ENCODE peak calls at places on chromosome 20, in five cellular contexts. One of them, this sample, is unnamed.

GRCh38 chr20:51607170-51607569 is 64.7 kb upstream of the NFATC2 start:
- DNase-seq in aorta: no peak
- DNase-seq in tibial nerve: no peak
- DNase-seq in neural progenitor cell: no peak
- DNase-seq in pancreas: no peak
- DNase-seq in this sample: no peak

GRCh38 chr20:39986231-39986904 is 702.7 kb downstream of the MAFB start:
- DNase-seq in aorta: peak; percentile 70
- DNase-seq in tibial nerve: peak; percentile 64
- DNase-seq in neural progenitor cell: peak; percentile 78
- DNase-seq in pancreas: no peak
- DNase-seq in this sample: peak; percentile 35

GRCh38 chr20:64106981-64107735 is at the start of gene NPBWR2:
- DNase-seq in aorta: peak; percentile 60
- DNase-seq in tibial nerve: no peak
- DNase-seq in neural progenitor cell: peak; percentile 45
- DNase-seq in pancreas: peak; percentile 50
- DNase-seq in this sample: peak; percentile 72

GRCh38 chr20:37393196-37393862 is 47.4 kb downstream of the SRC start:
- DNase-seq in aorta: peak; percentile 77
- DNase-seq in tibial nerve: no peak
- DNase-seq in neural progenitor cell: peak; percentile 1
- DNase-seq in pancreas: no peak
- DNase-seq in this sample: peak; percentile 7

GRCh38 chr20:8720089-8720488 is 348.8 kb upstream of the PLCB4 start:
- DNase-seq in aorta: no peak
- DNase-seq in tibial nerve: no peak
- DNase-seq in neural progenitor cell: no peak
- DNase-seq in pancreas: no peak
- DNase-seq in this sample: no peak

GRCh38 chr20:32792316-32792715 is 27.4 kb upstream of the MAPRE1 start:
- DNase-seq in aorta: no peak
- DNase-seq in tibial nerve: no peak
- DNase-seq in neural progenitor cell: peak; percentile 77
- DNase-seq in pancreas: no peak
- DNase-seq in this sample: no peak

GRCh38 chr20:37506166-37506725 is 14.8 kb upstream of the NNAT start:
- DNase-seq in aorta: no peak
- DNase-seq in tibial nerve: no peak
- DNase-seq in neural progenitor cell: no peak
- DNase-seq in pancreas: no peak
- DNase-seq in this sample: no peak

GRCh38 chr20:3115190-3116107 is 30.9 kb upstream of the AVP start:
- DNase-seq in aorta: no peak
- DNase-seq in tibial nerve: no peak
- DNase-seq in neural progenitor cell: peak; percentile 82
- DNase-seq in pancreas: no peak
- DNase-seq in this sample: peak; percentile 70

GRCh38 chr20:52461602-52462001 is 270.0 kb upstream of the ZFP64 start:
- DNase-seq in aorta: no peak
- DNase-seq in tibial nerve: no peak
- DNase-seq in neural progenitor cell: no peak
- DNase-seq in pancreas: no peak
- DNase-seq in this sample: no peak

GRCh38 chr20:36399969-36400545 is 93.9 kb downstream of the DLGAP4 start:
- DNase-seq in aorta: no peak
- DNase-seq in tibial nerve: no peak
- DNase-seq in neural progenitor cell: no peak
- DNase-seq in pancreas: no peak
- DNase-seq in this sample: no peak

GRCh38 chr20:32018269-32019155 is 8.3 kb downstream of the CCM2L start:
- DNase-seq in aorta: peak; percentile 88
- DNase-seq in tibial nerve: peak; percentile 54
- DNase-seq in neural progenitor cell: peak; percentile 92
- DNase-seq in pancreas: peak; percentile 88
- DNase-seq in this sample: peak; percentile 85

GRCh38 chr20:22584630-22584921 is 204 bp upstream of the FOXA2 start:
- DNase-seq in aorta: no peak
- DNase-seq in tibial nerve: no peak
- DNase-seq in neural progenitor cell: peak; percentile 39
- DNase-seq in pancreas: peak; percentile 95
- DNase-seq in this sample: no peak

GRCh38 chr20:6590891-6591679 is 176.4 kb upstream of the BMP2 start:
- DNase-seq in aorta: no peak
- DNase-seq in tibial nerve: no peak
- DNase-seq in neural progenitor cell: no peak
- DNase-seq in pancreas: no peak
- DNase-seq in this sample: no peak

GRCh38 chr20:12372557-12372956 is 454.9 kb downstream of the BTBD3 start:
- DNase-seq in aorta: no peak
- DNase-seq in tibial nerve: no peak
- DNase-seq in neural progenitor cell: no peak
- DNase-seq in pancreas: no peak
- DNase-seq in this sample: no peak

GRCh38 chr20:23125625-23126191 is 39.6 kb upstream of the CD93 start:
- DNase-seq in aorta: peak; percentile 53
- DNase-seq in tibial nerve: no peak
- DNase-seq in neural progenitor cell: no peak
- DNase-seq in pancreas: no peak
- DNase-seq in this sample: no peak

GRCh38 chr20:39897781-39898466 is 791.1 kb downstream of the MAFB start:
- DNase-seq in aorta: no peak
- DNase-seq in tibial nerve: no peak
- DNase-seq in neural progenitor cell: no peak
- DNase-seq in pancreas: no peak
- DNase-seq in this sample: no peak

GRCh38 chr20:58630063-58630462 is 21.0 kb upstream of the STX16 start:
- DNase-seq in aorta: peak; percentile 6
- DNase-seq in tibial nerve: no peak
- DNase-seq in neural progenitor cell: no peak
- DNase-seq in pancreas: no peak
- DNase-seq in this sample: no peak

GRCh38 chr20:56630506-56631317 is 1.6 kb downstream of the TFAP2C start:
- DNase-seq in aorta: no peak
- DNase-seq in tibial nerve: no peak
- DNase-seq in neural progenitor cell: peak; percentile 76
- DNase-seq in pancreas: peak; percentile 69
- DNase-seq in this sample: no peak

GRCh38 chr20:19851863-19852262 is 93.8 kb downstream of the RIN2 start:
- DNase-seq in aorta: no peak
- DNase-seq in tibial nerve: no peak
- DNase-seq in neural progenitor cell: no peak
- DNase-seq in pancreas: no peak
- DNase-seq in this sample: no peak

DNA sequence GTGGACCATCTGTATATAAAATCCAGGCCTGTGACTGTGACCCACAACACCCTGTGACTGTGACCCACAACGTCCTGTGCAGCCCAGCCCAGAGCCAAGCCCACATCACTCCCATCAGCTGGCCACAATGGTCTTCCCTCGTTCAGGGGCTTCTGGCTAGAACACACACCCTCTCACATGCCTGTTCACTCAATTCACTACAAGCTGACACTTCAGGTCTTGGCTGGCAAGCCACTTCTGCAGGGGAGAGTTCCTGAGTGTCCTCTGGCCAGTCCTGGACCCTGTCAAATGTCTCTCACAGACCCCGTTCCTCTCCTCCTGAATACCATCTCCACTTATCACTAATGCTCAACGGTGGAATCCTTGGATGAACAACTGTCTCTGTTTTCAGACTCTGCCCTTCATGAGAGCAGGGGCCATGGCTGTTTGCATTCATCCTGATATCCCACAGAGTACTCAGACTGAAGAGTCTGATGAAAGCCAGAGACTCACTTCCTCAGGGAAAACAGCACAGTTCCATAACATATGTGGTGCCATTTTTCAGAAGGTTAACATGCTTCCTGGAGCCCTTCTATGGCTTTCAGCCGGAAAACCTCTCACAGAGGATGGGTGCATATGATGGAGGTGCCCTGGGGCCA is 56.0 kb downstream of the MYH7B start:
- DNase-seq in aorta: peak; percentile 32
- DNase-seq in tibial nerve: no peak
- DNase-seq in neural progenitor cell: no peak
- DNase-seq in pancreas: no peak
- DNase-seq in this sample: no peak
- H3K4me1 ChIP-seq in aorta: no peaks in the 10 kb centered on the region
- H3K4me1 ChIP-seq in tibial nerve: no peaks in the 10 kb centered on the region
- H3K4me1 ChIP-seq in neural progenitor cell: no peaks in the 10 kb centered on the region
- H3K4me1 ChIP-seq in pancreas: no peaks in the 10 kb centered on the region
- H3K4me1 ChIP-seq in this sample: peaks cover 10% of the 10 kb centered on the region

GRCh38 chr20:21259346-21259745 is 43.8 kb upstream of the XRN2 start:
- DNase-seq in aorta: no peak
- DNase-seq in tibial nerve: no peak
- DNase-seq in neural progenitor cell: no peak
- DNase-seq in pancreas: no peak
- DNase-seq in this sample: no peak

GRCh38 chr20:21262812-21263211 is 40.3 kb upstream of the XRN2 start:
- DNase-seq in aorta: no peak
- DNase-seq in tibial nerve: no peak
- DNase-seq in neural progenitor cell: no peak
- DNase-seq in pancreas: no peak
- DNase-seq in this sample: no peak

GRCh38 chr20:21258411-21258810 is 44.7 kb upstream of the XRN2 start:
- DNase-seq in aorta: no peak
- DNase-seq in tibial nerve: no peak
- DNase-seq in neural progenitor cell: no peak
- DNase-seq in pancreas: no peak
- DNase-seq in this sample: no peak

GRCh38 chr20:21251278-21251677 is 51.9 kb upstream of the XRN2 start:
- DNase-seq in aorta: no peak
- DNase-seq in tibial nerve: no peak
- DNase-seq in neural progenitor cell: no peak
- DNase-seq in pancreas: no peak
- DNase-seq in this sample: no peak

DNA sequence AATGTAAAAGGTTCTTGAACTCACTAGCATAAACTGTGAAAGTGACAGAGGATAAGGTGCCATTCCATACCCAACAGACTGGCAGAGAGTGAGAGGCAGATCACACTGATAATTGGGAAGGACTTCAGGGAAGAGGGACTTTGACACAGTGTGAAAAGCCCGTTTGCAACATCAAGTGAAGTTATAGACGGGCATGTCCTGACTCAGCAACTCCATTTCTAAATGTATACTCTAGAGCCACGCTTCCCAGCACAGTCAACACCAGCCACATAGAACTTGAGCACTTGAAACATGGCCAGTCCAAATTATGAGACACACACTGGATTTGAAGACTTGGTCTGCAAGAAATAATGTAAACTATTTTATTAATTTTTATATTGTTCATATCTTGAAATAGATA is 45.9 kb upstream of the XRN2 start:
- DNase-seq in aorta: no peak
- DNase-seq in tibial nerve: no peak
- DNase-seq in neural progenitor cell: no peak
- DNase-seq in pancreas: no peak
- DNase-seq in this sample: no peak
- H3K4me1 ChIP-seq in aorta: no peaks in the 10 kb centered on the region
- H3K4me1 ChIP-seq in tibial nerve: no peaks in the 10 kb centered on the region
- H3K4me1 ChIP-seq in neural progenitor cell: no peaks in the 10 kb centered on the region
- H3K4me1 ChIP-seq in pancreas: no peaks in the 10 kb centered on the region
- H3K4me1 ChIP-seq in this sample: no peaks in the 10 kb centered on the region

DNA sequence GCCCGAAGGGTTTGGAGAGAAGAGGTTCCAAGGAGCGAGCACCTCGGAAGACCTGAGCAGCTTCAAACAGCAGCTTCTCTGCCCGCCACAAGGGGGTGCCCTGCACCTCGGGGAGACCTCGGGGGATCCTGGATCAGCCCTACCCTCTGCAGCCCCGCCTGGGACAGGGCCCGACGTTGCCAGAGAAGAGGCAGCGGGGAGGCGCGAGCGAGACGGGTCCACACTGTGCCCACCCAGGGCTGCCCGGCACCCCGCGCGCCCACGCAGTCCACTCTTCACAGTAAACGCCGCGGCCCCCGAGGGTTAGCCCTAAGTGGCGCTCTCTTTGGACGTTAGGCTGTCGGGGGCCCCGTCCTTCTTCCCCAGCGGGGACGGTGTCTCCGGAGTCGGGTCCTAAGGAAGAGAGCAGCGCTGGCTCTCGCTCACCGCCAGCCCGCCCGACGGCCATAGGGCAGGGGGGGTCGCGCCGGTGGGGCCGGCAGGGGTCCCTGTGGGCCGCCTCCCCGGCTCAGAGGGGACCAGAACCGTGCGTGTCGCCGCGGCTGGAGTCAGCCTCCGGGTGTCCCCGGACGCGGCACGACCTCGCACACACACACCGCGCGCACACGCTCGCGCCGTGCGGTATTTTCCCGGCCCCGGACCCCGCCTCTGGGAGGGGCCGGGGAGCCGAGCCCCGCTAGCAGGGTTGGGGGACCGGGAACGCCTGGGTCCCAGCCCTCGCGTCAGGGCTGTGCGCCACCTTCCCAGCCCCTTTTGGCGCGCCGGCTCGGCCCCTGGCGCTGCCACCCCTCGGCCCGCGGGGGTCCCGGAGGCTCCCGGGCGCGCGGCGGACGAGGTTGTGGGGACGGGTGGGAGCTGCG is 929 bp downstream of the CDH22 start:
- DNase-seq in aorta: peak; percentile 82
- DNase-seq in tibial nerve: no peak
- DNase-seq in neural progenitor cell: peak; percentile 88
- DNase-seq in pancreas: peak; percentile 89
- DNase-seq in this sample: peak; percentile 74
- H3K4me1 ChIP-seq in aorta: no peaks in the 10 kb centered on the region
- H3K4me1 ChIP-seq in tibial nerve: no peaks in the 10 kb centered on the region
- H3K4me1 ChIP-seq in neural progenitor cell: peaks cover 5% of the 10 kb centered on the region
- H3K4me1 ChIP-seq in pancreas: peaks cover 12% of the 10 kb centered on the region
- H3K4me1 ChIP-seq in this sample: peaks cover 3% of the 10 kb centered on the region

GRCh38 chr20:62620624-62621023 is 21.7 kb upstream of the SLCO4A1 start:
- DNase-seq in aorta: no peak
- DNase-seq in tibial nerve: no peak
- DNase-seq in neural progenitor cell: no peak
- DNase-seq in pancreas: no peak
- DNase-seq in this sample: no peak
- H3K4me1 ChIP-seq in aorta: no peaks in the 10 kb centered on the region
- H3K4me1 ChIP-seq in tibial nerve: no peaks in the 10 kb centered on the region
- H3K4me1 ChIP-seq in neural progenitor cell: peaks cover 21% of the 10 kb centered on the region
- H3K4me1 ChIP-seq in pancreas: peaks cover 16% of the 10 kb centered on the region
- H3K4me1 ChIP-seq in this sample: peaks cover 23% of the 10 kb centered on the region

DNA sequence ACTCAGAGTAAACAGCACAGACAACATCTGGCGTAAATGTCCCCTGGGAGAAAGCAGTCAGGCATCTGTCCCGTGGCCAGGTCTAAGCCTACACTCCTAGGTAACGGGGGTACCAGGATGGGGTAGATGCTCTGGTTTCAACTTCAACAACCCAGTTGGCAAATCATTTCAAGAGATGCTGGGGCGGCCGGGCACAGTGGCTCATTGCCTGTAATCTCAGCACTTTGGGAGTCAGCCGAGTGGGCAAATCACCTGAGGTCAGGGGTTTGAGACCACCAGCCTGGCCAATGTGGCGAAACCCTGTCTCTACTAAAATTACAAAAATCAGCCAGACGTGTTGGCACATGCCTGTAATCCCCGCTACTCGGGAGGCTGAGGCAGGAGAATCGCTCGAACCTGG is 12.3 kb downstream of the PREX1 start:
- DNase-seq in aorta: peak; percentile 59
- DNase-seq in tibial nerve: no peak
- DNase-seq in neural progenitor cell: no peak
- DNase-seq in pancreas: no peak
- DNase-seq in this sample: no peak
- H3K4me1 ChIP-seq in aorta: no peaks in the 10 kb centered on the region
- H3K4me1 ChIP-seq in tibial nerve: no peaks in the 10 kb centered on the region
- H3K4me1 ChIP-seq in neural progenitor cell: peaks cover 8% of the 10 kb centered on the region
- H3K4me1 ChIP-seq in pancreas: no peaks in the 10 kb centered on the region
- H3K4me1 ChIP-seq in this sample: no peaks in the 10 kb centered on the region